ENCODE peak calls at places on chromosomes 13 and 19, in five cellular contexts. G is HuH-7; F is CD8-positive, alpha-beta T cell; X is hypothalamus; C is RWPE1. Y is an unnamed sample.

GRCh38 chr13:83935566-83935965 is 53.3 kb upstream of the SLITRK1 start:
- DNase-seq in G (no peak), F (no peak), X (no peak), C (no peak), Y (no peak)

GRCh38 chr13:26896986-26897668 is 136.5 kb upstream of the GPR12 start:
- DNase-seq in G (no peak), F (no peak), X (no peak), C (no peak), Y (no peak)

GRCh38 chr13:97256343-97256783 is 34.2 kb downstream of the MBNL2 start:
- DNase-seq in G (no peak), F (no peak), X (no peak), C (peak), Y (no peak)

GRCh38 chr19:46728693-46729339 is 11.9 kb upstream of the PRKD2 start:
- DNase-seq in G (peak), F (peak), X (no peak), C (peak), Y (peak)

GRCh38 chr19:51107406-51108065 is 673 bp downstream of the CTU1 start:
- DNase-seq in G (peak), F (no peak), X (no peak), C (peak), Y (no peak)

GRCh38 chr13:27018882-27019281 is 152.7 kb downstream of the USP12 start:
- DNase-seq in G (no peak), F (no peak), X (no peak), C (no peak), Y (no peak)

GRCh38 chr13:91922969-91923592 is 524.7 kb downstream of the GPC5 start:
- DNase-seq in G (no peak), F (no peak), X (no peak), C (no peak), Y (no peak)

GRCh38 chr13:29922896-29923295 is 72.5 kb upstream of the UBL3 start:
- DNase-seq in G (no peak), F (no peak), X (no peak), C (no peak), Y (no peak)

GRCh38 chr13:20494656-20495055 is 31.0 kb downstream of the CRYL1 start:
- DNase-seq in G (no peak), F (no peak), X (no peak), C (no peak), Y (no peak)

GRCh38 chr19:6312018-6312417 is 21.4 kb downstream of the ACER1 start:
- DNase-seq in G (no peak), F (no peak), X (no peak), C (no peak), Y (no peak)

GRCh38 chr13:45122941-45123340 is 2.6 kb downstream of the GTF2F2 start:
- DNase-seq in G (no peak), F (no peak), X (no peak), C (no peak), Y (no peak)

GRCh38 chr13:49220035-49220855 is at the start of gene MLNR:
- DNase-seq in G (no peak), F (no peak), X (no peak), C (no peak), Y (peak)

GRCh38 chr13:34300559-34300958 is 482.6 kb downstream of the RFC3 start:
- DNase-seq in G (peak), F (no peak), X (no peak), C (no peak), Y (no peak)

GRCh38 chr13:45718063-45718462 is 15.9 kb downstream of the CBY2 start:
- DNase-seq in G (peak), F (no peak), X (no peak), C (no peak), Y (no peak)

GRCh38 chr19:49132974-49133609 is 13.7 kb downstream of the PPFIA3 start:
- DNase-seq in G (no peak), F (no peak), X (no peak), C (no peak), Y (peak)

GRCh38 chr19:15464394-15465385 is at the start of gene RASAL3:
- DNase-seq in G (no peak), F (peak), X (no peak), C (no peak), Y (peak)

GRCh38 chr13:53098455-53098854 is 69.8 kb downstream of the OLFM4 start:
- DNase-seq in G (no peak), F (no peak), X (no peak), C (no peak), Y (no peak)

GRCh38 chr19:35911790-35912189 is 3.7 kb upstream of the TYROBP start:
- DNase-seq in G (no peak), F (no peak), X (no peak), C (peak), Y (no peak)

GRCh38 chr19:40416918-40417713 is 3.9 kb upstream of the PRX start:
- DNase-seq in G (no peak), F (no peak), X (no peak), C (no peak), Y (no peak)

GRCh38 chr13:74575729-74576125 is 441.5 kb upstream of the KLF12 start:
- DNase-seq in G (peak), F (peak), X (peak), C (peak), Y (peak)

GRCh38 chr19:9362905-9363304 is at the start of gene ZNF177:
- DNase-seq in G (no peak), F (no peak), X (no peak), C (no peak), Y (no peak)

GRCh38 chr13:97114696-97115095 is 107.4 kb upstream of the MBNL2 start:
- DNase-seq in G (no peak), F (no peak), X (no peak), C (no peak), Y (no peak)

GRCh38 chr19:32020538-32020937 is 324.9 kb upstream of the ZNF507 start:
- DNase-seq in G (no peak), F (no peak), X (no peak), C (no peak), Y (no peak)

GRCh38 chr19:40687525-40688016 is 2.9 kb downstream of the NUMBL start:
- DNase-seq in G (no peak), F (no peak), X (no peak), C (no peak), Y (peak)

GRCh38 chr13:51125495-51126226 is 14.6 kb upstream of the C13orf42 start:
- DNase-seq in G (peak), F (no peak), X (peak), C (peak), Y (no peak)

GRCh38 chr19:7860166-7860901 is 13.9 kb downstream of the PRR36 start:
- DNase-seq in G (no peak), F (no peak), X (no peak), C (no peak), Y (no peak)

GRCh38 chr19:19615086-19615485 is 3.4 kb downstream of the PBX4 start:
- DNase-seq in G (no peak), F (no peak), X (no peak), C (no peak), Y (no peak)